ENCODE peak calls at places on chromosome 16, in four cellular contexts. M is neural progenitor cell, O is PC-3, S is fibroblast of lung. V is an unnamed sample.

GRCh38 chr16:10936585-10936984 is 5.7 kb downstream of the DEXI start:
- DNase-seq in M (no peak), O (no peak), S (no peak), V (no peak)

GRCh38 chr16:12311887-12312286 is 335.4 kb downstream of the SNX29 start:
- DNase-seq in M (no peak), O (peak), S (no peak), V (no peak)

GRCh38 chr16:11992008-11992584 is 15.6 kb downstream of the SNX29 start:
- DNase-seq in M (no peak), O (no peak), S (no peak), V (no peak)

GRCh38 chr16:20538181-20538580 is 38.0 kb downstream of the ACSM2B start:
- DNase-seq in M (no peak), O (no peak), S (no peak), V (no peak)

GRCh38 chr16:50315346-50315997 is 49.1 kb downstream of the ADCY7 start:
- DNase-seq in M (no peak), O (no peak), S (no peak), V (no peak)

GRCh38 chr16:30409125-30410060 is 2.0 kb downstream of the ZNF771 start:
- DNase-seq in M (peak), O (peak), S (peak), V (peak)

GRCh38 chr16:31754998-31755615 is 118.5 kb upstream of the ZNF267 start:
- DNase-seq in M (no peak), O (no peak), S (no peak), V (no peak)

GRCh38 chr16:84825896-84826557 is 6.2 kb downstream of the CRISPLD2 start:
- DNase-seq in M (no peak), O (peak), S (peak), V (peak)

GRCh38 chr16:78437352-78437968 is 338.0 kb downstream of the WWOX start:
- DNase-seq in M (peak), O (peak), S (peak), V (peak)

GRCh38 chr16:49499018-49499785 is 125.6 kb downstream of the C16orf78 start:
- DNase-seq in M (no peak), O (no peak), S (no peak), V (no peak)

GRCh38 chr16:77696149-77696548 is 26.2 kb upstream of the NUDT7 start:
- DNase-seq in M (peak), O (no peak), S (no peak), V (no peak)

GRCh38 chr16:11949527-11949926 is 7.7 kb upstream of the NPIPB2 start:
- DNase-seq in M (peak), O (peak), S (peak), V (peak)

GRCh38 chr16:31010539-31010938 is at the start of gene STX1B:
- DNase-seq in M (peak), O (no peak), S (peak), V (no peak)

GRCh38 chr16:73036074-73036826 is 11.7 kb downstream of the ZFHX3 start:
- DNase-seq in M (peak), O (no peak), S (no peak), V (no peak)

GRCh38 chr16:86529160-86529559 is 18.8 kb downstream of the FOXF1 start:
- DNase-seq in M (no peak), O (no peak), S (peak), V (peak)

GRCh38 chr16:82133798-82134197 is 36.2 kb downstream of the MPHOSPH6 start:
- DNase-seq in M (no peak), O (no peak), S (no peak), V (no peak)

GRCh38 chr16:89842471-89843408 is 14.5 kb downstream of the SPIRE2 start:
- DNase-seq in M (no peak), O (peak), S (no peak), V (peak)

GRCh38 chr16:57474671-57475661 is 11.3 kb downstream of the DOK4 start:
- DNase-seq in M (no peak), O (no peak), S (no peak), V (no peak)

GRCh38 chr16:47136101-47136820 is 7.5 kb downstream of the NETO2 start:
- DNase-seq in M (no peak), O (peak), S (no peak), V (peak)

GRCh38 chr16:30949655-30950515 is 1.0 kb downstream of the ORAI3 start:
- DNase-seq in M (peak), O (peak), S (peak), V (peak)

GRCh38 chr16:66695474-66695934 is 1.0 kb downstream of the CMTM4 start:
- DNase-seq in M (no peak), O (no peak), S (no peak), V (no peak)

GRCh38 chr16:79768594-79768993 is 168.1 kb upstream of the MAF start:
- DNase-seq in M (peak), O (no peak), S (no peak), V (no peak)

GRCh38 chr16:56190903-56191806 is at the start of gene GNAO1:
- DNase-seq in M (peak), O (peak), S (peak), V (peak)

GRCh38 chr16:2776500-2777139 is 460 bp downstream of the ELOB start:
- DNase-seq in M (peak), O (peak), S (no peak), V (no peak)

GRCh38 chr16:4376126-4376819 is 4.6 kb downstream of the VASN start:
- DNase-seq in M (peak), O (peak), S (peak), V (peak)
- H3K4me3 ChIP-seq in M (no peak), O (no peak), S (peak), V (peak)

GRCh38 chr16:23877107-23878070 is 41.6 kb downstream of the PRKCB start:
- DNase-seq in M (no peak), O (no peak), S (no peak), V (no peak)
- TF ChIP-seq CTCF in M (peak), O (no peak), S (no peak), V (no peak)

GRCh38 chr16:88677721-88678120 is 8.6 kb downstream of the SNAI3 start:
- DNase-seq in M (no peak), O (no peak), S (no peak), V (no peak)

GRCh38 chr16:88680554-88681083 is 5.7 kb downstream of the SNAI3 start:
- DNase-seq in M (no peak), O (no peak), S (no peak), V (no peak)

GRCh38 chr16:88678224-88678979 is 7.9 kb downstream of the SNAI3 start:
- DNase-seq in M (no peak), O (no peak), S (no peak), V (no peak)

GRCh38 chr16:88681709-88682451 is 4.4 kb downstream of the SNAI3 start:
- DNase-seq in M (no peak), O (no peak), S (no peak), V (no peak)

DNA sequence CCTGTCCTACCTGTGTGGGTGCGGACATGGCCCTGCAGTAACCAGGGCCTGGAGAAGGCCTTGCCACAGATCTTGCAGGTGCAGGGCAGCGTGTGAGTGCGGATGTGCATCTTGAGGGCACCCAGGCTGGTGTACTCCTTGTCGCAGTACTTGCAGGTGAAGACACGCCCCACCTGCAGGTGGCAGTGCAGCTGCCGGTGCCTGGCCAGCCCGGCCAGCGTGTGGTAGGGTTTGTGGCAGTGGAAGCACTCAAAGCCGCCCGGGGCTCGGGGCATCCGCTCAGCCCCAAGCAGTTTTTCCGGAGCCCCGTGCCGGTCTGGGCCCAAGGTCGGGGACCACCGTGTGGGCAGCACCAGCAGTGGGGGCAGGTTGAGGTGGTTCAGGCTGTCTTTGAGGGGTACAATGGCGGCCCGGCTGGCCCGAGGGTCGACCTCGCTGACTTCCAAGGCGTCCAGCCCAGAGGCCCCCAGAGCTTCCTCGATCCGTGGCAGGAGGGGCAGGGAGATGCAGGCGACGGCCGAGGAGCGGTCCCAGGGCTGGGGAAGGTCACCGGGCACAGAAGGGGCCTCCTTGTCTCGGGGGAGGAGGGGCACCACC is 5.1 kb downstream of the SNAI3 start:
- DNase-seq in M (peak), O (peak), S (no peak), V (no peak)
- H3K4me3 ChIP-seq in M (no peak), O (peak), S (no peak), V (no peak)

GRCh38 chr16:23436992-23437391 is 16.0 kb downstream of the COG7 start:
- DNase-seq in M (no peak), O (no peak), S (no peak), V (no peak)

GRCh38 chr16:23434380-23434779 is 18.6 kb downstream of the COG7 start:
- DNase-seq in M (peak), O (peak), S (peak), V (peak)

GRCh38 chr16:23432176-23433128 is 20.5 kb downstream of the COG7 start:
- DNase-seq in M (no peak), O (no peak), S (no peak), V (no peak)

GRCh38 chr16:23433261-23433920 is 19.6 kb downstream of the COG7 start:
- DNase-seq in M (no peak), O (no peak), S (no peak), V (no peak)

DNA sequence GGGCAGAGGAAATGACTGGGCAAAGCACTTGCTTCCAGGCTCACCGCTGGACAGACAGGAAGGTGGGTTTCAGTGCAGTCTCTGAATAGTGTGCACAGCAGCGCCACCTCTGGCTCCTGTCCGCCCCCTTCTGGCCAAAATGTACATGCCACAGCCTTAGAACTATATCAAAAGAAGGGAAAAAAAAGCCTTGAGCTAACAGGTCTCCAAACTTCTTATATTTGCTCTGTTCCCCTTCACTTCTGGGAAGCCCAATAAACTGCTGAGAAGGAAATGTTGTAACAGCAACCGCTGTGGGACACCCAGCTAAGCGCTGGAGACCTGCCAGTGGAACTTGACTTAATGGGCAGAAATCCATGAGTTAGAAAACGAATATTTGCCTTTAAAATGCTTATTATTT is 17.5 kb downstream of the COG7 start:
- DNase-seq in M (peak), O (peak), S (peak), V (peak)
- TF ChIP-seq CTCF in M (peak), O (peak), S (peak), V (peak)

DNA sequence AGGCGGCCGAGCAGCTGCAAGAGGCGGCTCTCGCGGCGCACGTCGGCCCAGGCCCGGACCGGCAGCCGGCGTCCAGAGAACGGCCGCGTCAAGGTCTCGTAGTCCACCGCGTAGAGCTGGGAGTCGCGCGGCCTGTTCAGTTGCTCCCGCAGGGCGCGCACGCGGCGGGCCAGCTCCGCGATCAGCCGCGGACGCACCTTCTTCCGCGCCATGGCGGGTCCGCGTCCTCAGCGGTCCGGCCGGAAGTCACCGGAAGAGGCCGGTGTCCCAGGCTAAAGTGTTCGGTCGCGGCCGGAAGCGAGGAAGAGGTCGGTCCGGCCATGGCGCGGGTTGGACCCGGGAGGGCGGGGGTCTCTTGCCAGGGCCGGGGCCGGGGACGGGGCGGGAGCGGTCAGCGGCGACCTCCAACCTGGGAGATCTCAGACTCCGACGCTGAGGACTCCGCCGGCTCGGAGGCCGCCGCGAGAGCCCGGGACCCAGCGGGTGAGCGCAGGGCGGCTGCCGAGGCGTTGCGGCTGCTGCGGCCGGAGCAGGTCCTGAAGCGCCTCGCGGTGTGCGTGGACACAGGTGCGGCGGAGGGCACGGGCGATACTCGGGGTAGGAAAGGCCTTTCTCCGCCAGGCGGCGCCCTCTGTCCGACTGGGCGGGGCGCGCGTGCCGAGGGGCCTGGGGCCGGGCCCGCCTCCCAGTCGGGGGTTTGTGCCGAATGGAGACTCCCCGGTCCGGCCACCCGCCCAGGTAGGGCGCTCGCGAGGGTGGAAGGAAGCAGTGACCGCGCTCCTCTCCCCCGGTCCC is at the start of gene MRPS34:
- DNase-seq in M (peak), O (peak), S (peak), V (peak)
- H3K4me3 ChIP-seq in M (peak), O (peak), S (peak), V (peak)

GRCh38 chr16:65306722-65307121 is 184.9 kb upstream of the CDH11 start:
- DNase-seq in M (no peak), O (no peak), S (no peak), V (no peak)
- TF ChIP-seq CTCF in M (no peak), O (no peak), S (no peak), V (no peak)